ENCODE peak calls at places on chromosome 3, in seven cellular contexts. I is mesendoderm, E is H9, L is neuronal stem cell, O is H1, U is trophoblast cell, K is mesenchymal stem cell. A is an unnamed sample.
A peak's percentile ranks its signal among the peaks of the same experiment; 100 is the strongest.

GRCh38 chr3:10744098-10744465 is 71.9 kb upstream of the SLC6A11 start:
- DNase-seq in I (peak; percentile 54), E (peak; percentile 67), L (no peak), O (no peak), U (no peak), K (no peak), A (no peak)

GRCh38 chr3:173911446-173911845 is 513.9 kb downstream of the NLGN1 start:
- DNase-seq in I (no peak), E (no peak), L (no peak), O (no peak), U (no peak), K (no peak), A (no peak)

GRCh38 chr3:128320551-128321340 is 145.9 kb downstream of the DNAJB8 start:
- DNase-seq in I (no peak), E (peak; percentile 10), L (no peak), O (no peak), U (no peak), K (no peak), A (no peak)

GRCh38 chr3:152785051-152785450 is 49.9 kb upstream of the P2RY1 start:
- DNase-seq in I (no peak), E (no peak), L (no peak), O (no peak), U (no peak), K (no peak), A (no peak)

GRCh38 chr3:14847613-14848541 is 29.1 kb downstream of the FGD5 start:
- DNase-seq in I (peak; percentile 95), E (peak; percentile 88), L (no peak), O (peak; percentile 38), U (no peak), K (no peak), A (no peak)

GRCh38 chr3:20537234-20537633 is 351.2 kb upstream of the SGO1 start:
- DNase-seq in I (peak; percentile 26), E (no peak), L (no peak), O (no peak), U (no peak), K (no peak), A (no peak)

GRCh38 chr3:1971780-1972179 is 126.9 kb upstream of the CNTN4 start:
- DNase-seq in I (no peak), E (no peak), L (no peak), O (no peak), U (no peak), K (no peak), A (no peak)

GRCh38 chr3:141076821-141077571 is 25.8 kb downstream of the SPSB4 start:
- DNase-seq in I (peak; percentile 66), E (peak; percentile 61), L (no peak), O (no peak), U (peak; percentile 6), K (peak; percentile 86), A (peak; percentile 52)

GRCh38 chr3:138593488-138594149 is 441 bp downstream of the CEP70 start:
- DNase-seq in I (peak; percentile 44), E (peak; percentile 34), L (no peak), O (no peak), U (no peak), K (no peak), A (peak; percentile 7)

GRCh38 chr3:146090521-146090920 is 70.5 kb downstream of the PLOD2 start:
- DNase-seq in I (no peak), E (no peak), L (no peak), O (no peak), U (no peak), K (no peak), A (no peak)

GRCh38 chr3:172087198-172087597 is 47.8 kb downstream of the FNDC3B start:
- DNase-seq in I (peak; percentile 29), E (no peak), L (no peak), O (no peak), U (peak; percentile 57), K (no peak), A (no peak)

GRCh38 chr3:192284443-192285072 is 442.8 kb downstream of the FGF12 start:
- DNase-seq in I (peak; percentile 44), E (no peak), L (no peak), O (no peak), U (peak; percentile 50), K (no peak), A (no peak)

DNA sequence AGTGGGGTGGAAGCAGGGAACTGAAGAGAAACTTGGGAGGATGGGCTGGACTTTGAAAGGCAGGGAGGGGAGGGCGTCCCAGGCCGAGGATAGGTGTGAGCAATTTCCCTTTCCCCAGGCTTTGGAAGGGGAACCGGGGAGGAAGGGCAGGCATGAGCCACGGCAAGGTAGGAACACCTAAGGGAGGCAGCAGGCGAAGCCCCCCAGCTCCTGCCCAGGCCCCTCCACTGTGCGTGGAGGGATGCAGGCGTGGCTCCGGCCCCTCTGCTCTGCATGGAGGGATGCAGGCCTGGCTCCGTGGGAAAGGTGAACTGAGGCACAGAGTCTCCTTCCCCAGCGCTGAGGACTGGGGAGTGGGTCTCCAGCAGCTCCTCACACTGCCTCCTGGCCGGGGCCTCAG is 236.4 kb downstream of the XXYLT1 start:
- DNase-seq in I (no peak), E (no peak), L (no peak), O (no peak), U (no peak), K (no peak), A (no peak)
- H3K79me1 ChIP-seq in I (no peaks in the 10 kb centered on the region), E (no peaks in the 10 kb centered on the region), L (no peaks in the 10 kb centered on the region), O (no peaks in the 10 kb centered on the region), U (peaks cover 10% of the 10 kb centered on the region), K (no peaks in the 10 kb centered on the region), A (no peaks in the 10 kb centered on the region)

DNA sequence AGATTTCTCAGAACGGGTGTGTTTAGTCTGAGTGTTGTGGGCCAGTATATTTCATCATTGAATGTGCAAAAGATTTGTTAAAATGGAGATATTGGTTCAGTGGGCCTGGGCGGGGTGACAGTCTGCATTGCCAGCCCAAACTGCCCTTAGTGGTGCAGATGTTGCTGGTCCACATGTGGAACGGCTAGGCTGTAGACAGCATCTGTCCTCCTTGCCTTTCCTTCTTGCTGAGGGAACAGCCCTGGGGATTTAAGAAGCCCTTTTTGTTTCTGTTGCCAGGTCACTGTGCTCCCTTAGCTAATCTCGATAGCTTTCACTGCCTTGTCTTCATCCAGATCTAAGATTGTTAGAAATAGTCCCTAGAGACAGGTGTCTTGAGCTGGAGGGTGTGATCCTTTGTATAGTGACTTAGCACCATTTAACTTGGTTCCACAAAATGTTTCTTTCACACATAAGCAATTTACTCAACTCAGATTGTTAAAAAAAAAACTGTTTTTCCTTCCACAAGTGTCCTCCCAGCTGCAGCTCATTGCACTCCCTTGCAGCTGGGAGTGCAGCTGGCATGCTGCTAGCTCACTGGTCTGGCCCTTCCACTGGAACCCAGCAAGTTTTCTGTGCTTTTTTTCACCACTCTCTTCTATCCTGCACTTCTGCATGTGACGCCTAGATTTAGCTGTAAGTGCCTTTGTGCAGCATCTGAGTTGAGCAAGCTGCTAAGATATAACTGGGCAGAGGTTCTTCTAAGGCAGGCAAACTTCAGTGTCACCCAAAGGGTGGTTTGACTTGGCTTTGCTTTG is 37.5 kb downstream of the GAP43 start:
- DNase-seq in I (no peak), E (no peak), L (no peak), O (no peak), U (no peak), K (no peak), A (no peak)
- H3K9ac ChIP-seq in I (no peak overlapping the region), E (no peak overlapping the region), L (no peak overlapping the region), O (no peak overlapping the region), U (no peak overlapping the region), K (no peak overlapping the region), A (no peak overlapping the region)

GRCh38 chr3:59245879-59246501 is 196.2 kb upstream of the CFAP20DC start:
- DNase-seq in I (peak; percentile 31), E (no peak), L (no peak), O (no peak), U (peak; percentile 73), K (peak; percentile 93), A (peak; percentile 91)

GRCh38 chr3:59243476-59243875 is 193.7 kb upstream of the CFAP20DC start:
- DNase-seq in I (no peak), E (no peak), L (no peak), O (no peak), U (no peak), K (peak; percentile 19), A (no peak)

GRCh38 chr3:59246719-59247401 is 197.0 kb upstream of the CFAP20DC start:
- DNase-seq in I (no peak), E (no peak), L (no peak), O (no peak), U (peak; percentile 6), K (no peak), A (peak; percentile 41)

GRCh38 chr3:59245300-59245878 is 195.6 kb upstream of the CFAP20DC start:
- DNase-seq in I (peak; percentile 22), E (no peak), L (no peak), O (no peak), U (no peak), K (peak; percentile 70), A (no peak)

GRCh38 chr3:59244343-59244742 is 194.5 kb upstream of the CFAP20DC start:
- DNase-seq in I (no peak), E (no peak), L (no peak), O (no peak), U (no peak), K (no peak), A (no peak)
- H3K79me1 ChIP-seq in I (no peaks in the 10 kb centered on the region), E (no peaks in the 10 kb centered on the region), L (no peaks in the 10 kb centered on the region), O (no peaks in the 10 kb centered on the region), U (no peaks in the 10 kb centered on the region), K (no peaks in the 10 kb centered on the region), A (no peaks in the 10 kb centered on the region)

GRCh38 chr3:149555941-149556340 is 81.4 kb downstream of the TM4SF4 start:
- DNase-seq in I (peak; percentile 28), E (no peak), L (no peak), O (no peak), U (no peak), K (peak; percentile 68), A (no peak)

GRCh38 chr3:149552700-149553099 is 78.2 kb downstream of the TM4SF4 start:
- DNase-seq in I (no peak), E (no peak), L (no peak), O (no peak), U (no peak), K (peak; percentile 52), A (no peak)

GRCh38 chr3:149551500-149551899 is 77.0 kb downstream of the TM4SF4 start:
- DNase-seq in I (no peak), E (no peak), L (no peak), O (no peak), U (no peak), K (peak; percentile 46), A (no peak)

GRCh38 chr3:149554826-149555225 is 80.3 kb downstream of the TM4SF4 start:
- DNase-seq in I (no peak), E (no peak), L (no peak), O (no peak), U (peak; percentile 19), K (peak; percentile 69), A (peak; percentile 91)

GRCh38 chr3:149553781-149554451 is 79.4 kb downstream of the TM4SF4 start:
- DNase-seq in I (peak; percentile 54), E (no peak), L (no peak), O (no peak), U (no peak), K (peak; percentile 90), A (peak; percentile 94)
- H3K9ac ChIP-seq in I (no peak overlapping the region), E (no peak overlapping the region), L (no peak overlapping the region), O (no peak overlapping the region), U (peak overlapping the region; percentile 50), K (peak overlapping the region; percentile 86), A (peak overlapping the region; percentile 6)

DNA sequence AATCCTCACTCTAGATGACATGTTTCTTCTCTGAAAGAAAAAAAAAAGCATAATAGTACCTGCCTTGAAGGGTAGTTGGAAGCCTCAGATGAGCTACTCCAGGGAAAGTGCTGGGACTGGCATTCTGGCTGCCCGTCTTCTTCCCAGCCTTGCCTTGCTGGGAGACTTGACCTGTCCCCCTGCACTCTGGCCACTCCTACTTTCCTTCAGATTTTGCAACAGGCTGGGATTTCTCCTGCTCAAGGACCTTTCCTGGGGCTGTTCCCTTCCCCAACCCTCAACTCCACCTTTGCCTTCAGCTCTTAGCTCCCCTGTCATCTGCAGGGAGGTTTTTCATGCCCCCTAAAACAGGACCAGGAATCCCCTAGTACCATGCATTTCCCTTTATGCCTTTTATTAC is 609.9 kb upstream of the CFAP20DC start:
- DNase-seq in I (no peak), E (no peak), L (no peak), O (no peak), U (no peak), K (no peak), A (no peak)
- H3K79me1 ChIP-seq in I (no peaks in the 10 kb centered on the region), E (no peaks in the 10 kb centered on the region), L (no peaks in the 10 kb centered on the region), O (no peaks in the 10 kb centered on the region), U (no peaks in the 10 kb centered on the region), K (no peaks in the 10 kb centered on the region), A (no peaks in the 10 kb centered on the region)